ENCODE peak calls at places on chromosomes 7 and 10, in seven cellular contexts. X, E, S, C, B, J and N are unnamed samples.
A peak's percentile ranks its signal among the peaks of the same experiment; 100 is the strongest.

GRCh38 chr10:100186253-100186780 is 488 bp upstream of the ERLIN1 start:
- DNase-seq in E (peak; percentile 27), X (no peak), J (no peak), C (peak; percentile 26), S (no peak), B (no peak), N (peak; percentile 13)

GRCh38 chr7:27138987-27139334 is 4.5 kb downstream of the HOXA5 start:
- DNase-seq in S (no peak), J (no peak), E (no peak), B (no peak), X (no peak), C (no peak), N (no peak)

GRCh38 chr7:24756989-24757798 is at the start of gene GSDME:
- DNase-seq in B (peak; percentile 8), J (peak; percentile 66), C (peak; percentile 27), E (peak; percentile 39), X (peak; percentile 27), S (no peak), N (no peak)

GRCh38 chr7:108261560-108262255 is 131.5 kb upstream of the LAMB4 start:
- DNase-seq in C (no peak), J (no peak), S (no peak), B (no peak), X (no peak), E (no peak), N (no peak)

GRCh38 chr7:129055861-129056464 is 1.1 kb upstream of the TNPO3 start:
- DNase-seq in E (no peak), X (no peak), C (no peak), J (no peak), B (no peak), S (no peak), N (no peak)

GRCh38 chr10:60975716-60976115 is 31.7 kb upstream of the RHOBTB1 start:
- DNase-seq in B (no peak), J (no peak), X (no peak), S (no peak), C (no peak), E (no peak), N (no peak)

GRCh38 chr10:131737543-131738395 is 163.0 kb upstream of the PPP2R2D start:
- DNase-seq in S (no peak), J (no peak), X (no peak), B (no peak), E (no peak), C (no peak), N (no peak)

GRCh38 chr7:139246905-139247304 is 15.9 kb downstream of the UBN2 start:
- DNase-seq in X (no peak), C (no peak), J (no peak), E (peak; percentile 49), S (no peak), B (no peak), N (no peak)

GRCh38 chr10:21751341-21752310 is 217.6 kb downstream of the MLLT10 start:
- DNase-seq in B (no peak), X (no peak), J (no peak), C (no peak), S (no peak), E (no peak), N (no peak)

GRCh38 chr7:96636342-96636865 is 73.2 kb downstream of the SEM1 start:
- DNase-seq in J (no peak), X (no peak), B (no peak), S (no peak), E (no peak), C (no peak), N (no peak)

GRCh38 chr10:30176182-30176581 is 116.8 kb upstream of the JCAD start:
- DNase-seq in X (no peak), J (no peak), E (no peak), S (no peak), B (no peak), C (no peak), N (no peak)

GRCh38 chr7:101374990-101375389 is 12.3 kb downstream of the COL26A1 start:
- DNase-seq in J (no peak), B (no peak), S (no peak), E (no peak), X (no peak), C (no peak), N (no peak)

GRCh38 chr10:99880071-99880835 is 97.8 kb downstream of the ABCC2 start:
- DNase-seq in J (no peak), S (no peak), C (no peak), B (no peak), X (no peak), E (no peak), N (no peak)

GRCh38 chr10:127974911-127975310 is 68.0 kb downstream of the PTPRE start:
- DNase-seq in S (no peak), C (no peak), X (no peak), J (no peak), E (no peak), B (no peak), N (no peak)

GRCh38 chr7:101671783-101672356 is 42.8 kb upstream of the MYL10 start:
- DNase-seq in X (no peak), B (no peak), J (no peak), S (no peak), E (no peak), C (no peak), N (no peak)

GRCh38 chr10:50347394-50347802 is 96.1 kb upstream of the ASAH2 start:
- DNase-seq in S (no peak), J (no peak), X (no peak), C (no peak), E (no peak), B (no peak), N (no peak)